ENCODE peak calls at places on chromosomes 13 and 19, in nine cellular contexts. O is cardiac muscle cell; G is choroid plexus epithelial cell; N is lung; K is transverse colon; D is CD8-positive, alpha-beta T cell; H is pancreas; S is ascending aorta; A is AG09319. E is an unnamed sample.

GRCh38 chr13:20191902-20192469 is 752 bp downstream of the GJB2 start:
- DNase-seq in O (peak; percentile 30), S (no peak), G (peak; percentile 31), A (no peak), N (no peak), D (no peak), K (peak; percentile 66), H (peak; percentile 32), E (peak; percentile 56)

GRCh38 chr19:52735734-52736133 is 890 bp upstream of the ZNF611 start:
- DNase-seq in K (peak; percentile 68), H (peak; percentile 35), O (peak; percentile 50), A (no peak), G (peak; percentile 75), D (no peak), N (peak; percentile 70), S (peak; percentile 14), E (no peak)

GRCh38 chr13:26942184-26942583 is 181.6 kb upstream of the GPR12 start:
- DNase-seq in O (no peak), G (no peak), A (no peak), K (no peak), H (no peak), S (no peak), N (no peak), D (no peak), E (no peak)

GRCh38 chr19:5171711-5172110 is 168.9 kb downstream of the PTPRS start:
- DNase-seq in D (no peak), A (no peak), S (no peak), N (no peak), K (no peak), G (no peak), O (peak; percentile 11), H (no peak), E (no peak)

GRCh38 chr19:38388310-38389100 is at the start of gene SPRED3:
- DNase-seq in K (no peak), H (no peak), S (no peak), G (peak; percentile 61), A (no peak), D (no peak), N (no peak), O (peak; percentile 62), E (no peak)

GRCh38 chr19:11421607-11422098 is 2.5 kb upstream of the RGL3 start:
- DNase-seq in A (no peak), H (peak; percentile 25), O (peak; percentile 54), N (peak; percentile 58), G (no peak), K (peak; percentile 63), D (no peak), S (no peak), E (peak; percentile 88)

GRCh38 chr19:33684550-33685303 is 63.0 kb downstream of the CHST8 start:
- DNase-seq in H (no peak), A (no peak), S (no peak), G (no peak), O (no peak), N (no peak), D (no peak), K (no peak), E (no peak)

GRCh38 chr13:81051873-81052272 is 710.9 kb upstream of the SPRY2 start:
- DNase-seq in K (no peak), S (no peak), A (no peak), G (peak; percentile 5), D (no peak), H (no peak), N (no peak), O (peak; percentile 14), E (no peak)

GRCh38 chr13:26946675-26947342 is 186.2 kb upstream of the GPR12 start:
- DNase-seq in N (no peak), A (no peak), G (peak; percentile 84), D (no peak), S (no peak), O (peak; percentile 84), H (no peak), K (no peak), E (peak; percentile 49)

GRCh38 chr13:21458816-21459701 is at the start of gene ZDHHC20:
- DNase-seq in A (peak; percentile 58), N (peak; percentile 89), O (peak; percentile 89), H (peak; percentile 85), G (peak; percentile 87), K (peak; percentile 94), S (peak; percentile 59), D (peak; percentile 96), E (peak; percentile 99)

GRCh38 chr19:51721905-51722304 is 1.9 kb downstream of the HAS1 start:
- DNase-seq in S (no peak), G (no peak), K (no peak), N (no peak), O (no peak), H (no peak), D (no peak), A (no peak), E (no peak)

GRCh38 chr19:45913874-45914830 is at the start of gene NANOS2:
- DNase-seq in N (no peak), S (no peak), A (no peak), H (no peak), O (peak; percentile 48), K (no peak), G (no peak), D (no peak), E (no peak)

GRCh38 chr19:35024095-35024494 is 6.2 kb upstream of the SCN1B start:
- DNase-seq in G (no peak), A (no peak), O (no peak), K (no peak), D (no peak), N (no peak), S (no peak), H (no peak), E (no peak)

GRCh38 chr19:51751655-51752054 is at the start of gene FPR1:
- DNase-seq in S (no peak), H (no peak), O (peak; percentile 74), G (peak; percentile 91), A (no peak), D (no peak), K (no peak), N (no peak), E (no peak)

GRCh38 chr19:35313614-35314013 is 15.4 kb upstream of the CD22 start:
- DNase-seq in S (no peak), H (no peak), A (no peak), K (no peak), O (no peak), D (no peak), G (no peak), N (no peak), E (no peak)

GRCh38 chr13:113532156-113532806 is 41.8 kb upstream of the DCUN1D2 start:
- DNase-seq in S (no peak), D (no peak), O (peak; percentile 13), K (no peak), H (no peak), G (peak; percentile 57), N (no peak), A (no peak), E (no peak)

GRCh38 chr19:45391346-45391745 is 13.5 kb downstream of the PPP1R13L start:
- DNase-seq in H (no peak), G (peak; percentile 44), S (no peak), N (no peak), A (no peak), O (peak; percentile 46), D (no peak), K (no peak), E (no peak)

GRCh38 chr19:48461651-48461981 is 6.2 kb downstream of the KCNJ14 start:
- DNase-seq in N (no peak), H (no peak), K (no peak), A (no peak), O (no peak), D (no peak), G (no peak), S (no peak), E (no peak)

GRCh38 chr19:39160889-39161672 is 35.5 kb downstream of the PAK4 start:
- DNase-seq in G (no peak), S (no peak), A (no peak), N (no peak), H (no peak), D (no peak), O (peak; percentile 21), K (no peak), E (no peak)

DNA sequence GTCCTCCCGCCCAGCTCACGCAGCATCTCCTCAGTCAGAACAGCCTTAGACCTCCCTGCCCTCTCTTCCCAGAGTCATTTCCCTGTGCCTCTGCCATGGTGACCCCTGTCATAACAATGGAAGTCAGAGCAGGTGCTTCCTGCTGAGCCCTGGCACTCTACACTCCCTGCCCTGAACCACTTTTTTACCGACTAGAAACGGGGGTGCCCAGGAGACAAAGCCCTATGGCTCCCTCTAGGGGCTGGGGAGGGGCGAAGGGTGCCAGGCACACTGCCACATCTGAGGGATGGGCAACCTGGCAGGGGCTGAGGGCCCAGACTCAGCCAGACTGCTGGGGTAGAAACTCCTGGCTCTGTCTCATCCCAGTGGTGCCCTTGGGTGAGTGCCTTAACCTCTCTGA is 16.4 kb downstream of the ZNF574 start:
- DNase-seq in A (no peak), N (no peak), S (no peak), H (no peak), O (peak; percentile 25), D (peak; percentile 59), K (peak; percentile 65), G (no peak), E (peak; percentile 57)
- TF ChIP-seq CTCF in A (peak; percentile 44), N (no peak), S (no peak), H (peak; percentile 8), O (peak; percentile 53), D (peak; percentile 40), K (peak; percentile 54), G (peak; percentile 82), E (peak; percentile 52)

DNA sequence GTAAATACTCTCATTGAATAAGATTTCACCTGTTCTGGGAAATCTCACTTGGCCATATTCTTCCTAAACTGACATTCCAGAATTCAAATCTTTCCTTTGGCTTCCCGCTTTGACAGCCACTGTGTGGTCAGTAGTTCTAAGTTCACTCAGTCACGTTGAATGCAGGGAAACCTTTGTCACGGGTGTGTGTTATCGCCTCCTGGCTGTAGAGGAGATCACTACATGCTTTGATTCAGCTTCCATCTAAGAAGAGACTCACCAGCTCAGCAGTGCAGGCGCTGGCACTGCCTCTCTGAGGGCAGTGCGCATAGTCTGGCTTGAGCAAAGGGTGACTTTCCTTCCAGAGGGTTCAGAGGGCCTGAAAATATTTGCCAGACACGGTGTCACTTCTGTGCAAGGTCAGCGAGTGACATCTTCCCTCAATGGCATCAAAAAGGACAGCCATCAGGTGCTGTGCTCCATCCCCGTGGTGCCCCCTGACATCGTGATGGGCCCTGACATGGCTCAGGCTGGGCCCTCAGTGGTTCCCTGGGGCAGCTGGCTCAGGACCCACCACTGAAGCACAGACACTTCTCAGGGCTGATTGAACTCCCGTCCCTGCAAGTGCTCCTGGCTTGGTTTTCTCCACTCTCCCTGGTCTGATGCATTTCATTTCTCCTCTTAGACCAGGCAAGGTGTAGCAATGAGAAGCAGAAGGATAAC is 635.4 kb upstream of the ARGLU1 start:
- DNase-seq in G (peak; percentile 39), N (no peak), A (no peak), K (no peak), O (peak; percentile 59), S (no peak), D (no peak), H (no peak), E (peak; percentile 6)
- TF ChIP-seq CTCF in G (peak; percentile 65), N (no peak), A (peak; percentile 12), K (no peak), O (peak; percentile 47), S (no peak), D (no peak), H (no peak), E (no peak)

GRCh38 chr13:49248433-49249002 is 793 bp downstream of the CDADC1 start:
- DNase-seq in G (peak; percentile 54), O (peak; percentile 52), D (no peak), S (no peak), K (no peak), N (no peak), H (no peak), A (no peak), E (no peak)
- TF ChIP-seq CTCF in G (peak; percentile 56), O (peak; percentile 17), D (no peak), S (no peak), K (no peak), N (no peak), H (no peak), A (peak; percentile 28), E (peak; percentile 10)

GRCh38 chr13:25214371-25215252 is 42.5 kb upstream of the AMER2 start:
- DNase-seq in D (no peak), G (peak; percentile 37), H (no peak), K (no peak), O (peak; percentile 40), N (no peak), A (no peak), S (no peak), E (no peak)
- TF ChIP-seq CTCF in D (no peak), G (peak; percentile 30), H (no peak), K (no peak), O (peak; percentile 11), N (no peak), A (no peak), S (no peak), E (no peak)

E was measured in GM20000.